ENCODE peak calls at places on chromosomes 11 and 22, in six cellular contexts. L is IMR-90, N is A549, F is H54, A is spleen, R is body of pancreas. O is an unnamed sample.

GRCh38 chr22:16838073-16838472 is 12.9 kb upstream of the XKR3 start:
- DNase-seq in L (no peak), N (no peak), F (no peak), A (no peak), R (no peak), O (no peak)

GRCh38 chr11:102500829-102501228 is 29.7 kb downstream of the MMP7 start:
- DNase-seq in L (no peak), N (no peak), F (no peak), A (no peak), R (no peak), O (no peak)

GRCh38 chr11:77039491-77040400 is 5.5 kb downstream of the B3GNT6 start:
- DNase-seq in L (peak), N (no peak), F (no peak), A (no peak), R (peak), O (no peak)

GRCh38 chr11:65429069-65429681 is 6.6 kb downstream of the NEAT1 start:
- DNase-seq in L (peak), N (no peak), F (no peak), A (no peak), R (peak), O (no peak)

GRCh38 chr11:57547854-57548377 is 10.5 kb downstream of the SMTNL1 start:
- DNase-seq in L (no peak), N (no peak), F (no peak), A (no peak), R (peak), O (peak)

GRCh38 chr11:126403039-126403438 is 47.6 kb downstream of the ST3GAL4 start:
- DNase-seq in L (no peak), N (peak), F (no peak), A (no peak), R (no peak), O (no peak)

GRCh38 chr11:130527648-130528300 is 79.3 kb downstream of the ADAMTS15 start:
- DNase-seq in L (peak), N (no peak), F (no peak), A (no peak), R (no peak), O (no peak)

GRCh38 chr22:42947211-42947990 is 67.5 kb downstream of the PACSIN2 start:
- DNase-seq in L (peak), N (peak), F (no peak), A (no peak), R (peak), O (no peak)

GRCh38 chr11:68065841-68066240 is 27.0 kb downstream of the TCIRG1 start:
- DNase-seq in L (no peak), N (no peak), F (no peak), A (no peak), R (no peak), O (no peak)

GRCh38 chr11:19201737-19202605 is at the start of gene CSRP3:
- DNase-seq in L (peak), N (no peak), F (no peak), A (no peak), R (no peak), O (no peak)

GRCh38 chr11:131033151-131033651 is 116.9 kb upstream of the SNX19 start:
- DNase-seq in L (peak), N (peak), F (peak), A (no peak), R (no peak), O (no peak)

GRCh38 chr22:27433585-27434190 is 367.9 kb downstream of the MN1 start:
- DNase-seq in L (peak), N (no peak), F (no peak), A (no peak), R (peak), O (no peak)

GRCh38 chr11:128407962-128408361 is 179.4 kb downstream of the ETS1 start:
- DNase-seq in L (peak), N (no peak), F (no peak), A (no peak), R (no peak), O (no peak)

GRCh38 chr11:19868871-19869270 is 156.2 kb downstream of the NAV2 start:
- DNase-seq in L (peak), N (no peak), F (no peak), A (no peak), R (no peak), O (no peak)

GRCh38 chr22:19851291-19852176 is 3.1 kb downstream of the GNB1L start:
- DNase-seq in L (no peak), N (no peak), F (no peak), A (no peak), R (peak), O (no peak)

GRCh38 chr22:45627489-45628233 is 44.0 kb upstream of the ATXN10 start:
- DNase-seq in L (no peak), N (no peak), F (no peak), A (peak), R (no peak), O (no peak)
- TF ChIP-seq POLR2A in L (no peak), N (no peak), F (no peak), A (no peak), R (no peak), O (no peak)

DNA sequence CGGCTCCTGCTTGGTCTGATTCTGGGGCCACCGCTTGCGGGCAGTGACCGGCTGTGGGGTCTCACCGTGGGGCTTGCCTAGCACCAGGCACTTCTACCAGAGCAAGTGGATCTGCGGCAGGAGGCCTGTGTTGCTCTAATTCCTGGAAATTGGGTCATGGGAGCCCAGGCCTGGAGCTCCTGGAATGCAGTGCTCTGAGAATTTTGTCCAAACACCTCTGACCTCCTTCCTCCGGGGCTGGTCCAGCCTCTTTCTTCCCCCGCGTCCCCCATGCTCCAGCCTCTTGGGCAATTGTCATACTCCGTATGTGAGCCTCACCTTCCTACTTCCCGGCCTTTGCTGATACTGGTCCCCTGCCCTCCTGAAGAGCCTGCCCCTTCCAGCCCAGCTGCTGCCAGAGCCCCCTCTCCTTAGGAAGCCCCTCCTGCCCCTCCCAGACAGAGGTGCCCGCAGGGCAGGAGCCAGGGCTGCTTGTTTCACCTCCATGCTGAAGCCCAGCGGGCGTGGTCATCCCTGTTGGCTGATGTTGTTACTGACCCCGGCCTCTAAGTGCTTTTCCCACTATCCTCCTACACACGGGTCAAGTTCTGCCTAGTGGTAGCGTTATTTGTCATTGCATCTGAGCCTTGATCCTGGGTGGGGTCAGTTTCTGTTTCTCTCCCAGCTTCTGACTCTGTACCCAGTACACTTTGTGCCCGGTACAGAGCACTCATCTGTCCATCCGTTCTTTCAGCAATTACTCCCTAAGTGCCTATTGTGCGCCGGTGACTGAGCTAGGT is 9.6 kb downstream of the MGAT3 start:
- DNase-seq in L (no peak), N (no peak), F (no peak), A (peak), R (no peak), O (no peak)
- TF ChIP-seq POLR2A in L (no peak), N (no peak), F (no peak), A (no peak), R (no peak), O (no peak)

DNA sequence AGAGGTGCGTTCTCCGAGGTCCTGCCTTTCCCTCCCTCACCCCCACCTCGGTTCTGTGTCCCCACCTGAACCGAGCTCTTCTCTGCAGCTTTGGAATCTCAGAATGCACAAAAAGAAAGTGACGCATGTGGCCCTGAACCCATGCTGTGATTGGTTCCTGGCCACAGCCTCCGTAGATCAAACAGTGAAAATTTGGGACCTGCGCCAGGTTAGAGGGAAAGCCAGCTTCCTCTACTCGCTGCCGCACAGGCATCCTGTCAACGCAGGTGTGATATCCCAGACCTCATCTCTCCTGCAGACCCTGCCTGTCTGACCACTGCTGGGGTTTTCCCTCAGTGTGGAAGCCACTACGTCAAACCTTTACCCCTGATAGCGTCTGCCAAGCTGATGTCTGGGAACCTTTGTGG is 13.9 kb downstream of the ACP2 start:
- DNase-seq in L (peak), N (no peak), F (no peak), A (no peak), R (peak), O (no peak)
- TF ChIP-seq POLR2A in L (no peak), N (no peak), F (peak), A (no peak), R (no peak), O (no peak)

DNA sequence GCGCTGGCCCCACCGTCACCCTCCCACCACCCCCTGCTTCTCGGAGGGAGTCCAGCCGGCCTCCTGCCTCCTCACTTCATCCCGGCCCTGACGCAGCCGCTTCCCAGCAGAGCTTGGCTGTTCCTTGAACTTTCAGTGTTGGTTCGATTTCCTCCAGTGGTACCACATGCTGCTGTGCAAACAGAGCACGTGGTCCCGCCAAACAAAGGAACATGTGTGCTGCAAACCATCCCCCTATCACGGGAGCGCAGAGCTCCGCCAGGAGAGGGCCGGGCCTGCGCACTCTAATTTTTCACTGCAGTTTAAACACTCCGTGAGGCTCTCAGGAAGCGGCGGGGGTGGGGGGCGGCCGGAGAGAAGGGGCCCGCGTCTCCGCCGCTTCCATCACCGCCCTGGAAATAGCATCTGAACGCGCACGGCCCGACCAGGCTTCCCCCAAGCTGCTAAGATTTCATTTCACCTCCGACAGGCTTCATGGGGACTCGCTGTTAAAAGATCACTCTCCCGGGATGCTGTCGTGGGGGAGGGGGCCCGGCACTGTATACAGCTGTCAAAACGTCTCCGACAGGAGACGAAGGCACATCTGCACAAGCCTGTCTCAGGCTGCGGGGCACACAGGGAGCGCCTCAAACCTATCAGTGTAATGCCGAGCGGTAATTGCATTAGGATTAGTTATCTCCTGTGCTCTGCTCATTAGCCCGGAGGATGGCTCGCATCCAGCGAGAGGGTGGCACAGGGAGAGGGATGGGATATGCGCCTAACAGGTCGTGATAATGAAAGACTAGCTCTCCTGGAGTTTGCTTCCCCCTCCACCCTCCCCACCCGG is 269.9 kb upstream of the SORL1-AS1 start:
- DNase-seq in L (peak), N (no peak), F (peak), A (no peak), R (peak), O (no peak)
- TF ChIP-seq POLR2A in L (no peak), N (no peak), F (no peak), A (no peak), R (peak), O (no peak)